ENCODE peak calls at places on chromosome 5, in five cellular contexts. One of them, this sample, is unnamed.
A peak's percentile ranks its signal among the peaks of the same experiment; 100 is the strongest.

GRCh38 chr5:139745121-139745799 is 50.3 kb upstream of the PSD2 start:
- DNase-seq in adrenal gland: peak; percentile 87
- DNase-seq in tibial nerve: peak; percentile 20
- DNase-seq in heart left ventricle: no peak
- DNase-seq in cardiac fibroblast: peak; percentile 82
- DNase-seq in this sample: peak; percentile 75

GRCh38 chr5:633521-633955 is 21.4 kb downstream of the CEP72 start:
- DNase-seq in adrenal gland: no peak
- DNase-seq in tibial nerve: no peak
- DNase-seq in heart left ventricle: no peak
- DNase-seq in cardiac fibroblast: peak; percentile 33
- DNase-seq in this sample: no peak

GRCh38 chr5:113232246-113232645 is 202.5 kb downstream of the TSSK1B start:
- DNase-seq in adrenal gland: no peak
- DNase-seq in tibial nerve: no peak
- DNase-seq in heart left ventricle: no peak
- DNase-seq in cardiac fibroblast: peak; percentile 72
- DNase-seq in this sample: no peak

GRCh38 chr5:112917453-112918005 is 4.5 kb downstream of the REEP5 start:
- DNase-seq in adrenal gland: no peak
- DNase-seq in tibial nerve: no peak
- DNase-seq in heart left ventricle: no peak
- DNase-seq in cardiac fibroblast: no peak
- DNase-seq in this sample: no peak

GRCh38 chr5:178465861-178466288 is 124.3 kb downstream of the COL23A1 start:
- DNase-seq in adrenal gland: no peak
- DNase-seq in tibial nerve: no peak
- DNase-seq in heart left ventricle: no peak
- DNase-seq in cardiac fibroblast: no peak
- DNase-seq in this sample: no peak

GRCh38 chr5:134138416-134139376 is 24.2 kb downstream of the TCF7 start:
- DNase-seq in adrenal gland: peak; percentile 9
- DNase-seq in tibial nerve: no peak
- DNase-seq in heart left ventricle: peak; percentile 9
- DNase-seq in cardiac fibroblast: peak; percentile 62
- DNase-seq in this sample: peak; percentile 21

GRCh38 chr5:1785984-1786383 is 13.7 kb downstream of the MRPL36 start:
- DNase-seq in adrenal gland: no peak
- DNase-seq in tibial nerve: no peak
- DNase-seq in heart left ventricle: no peak
- DNase-seq in cardiac fibroblast: no peak
- DNase-seq in this sample: no peak

GRCh38 chr5:157216395-157217142 is 35.9 kb downstream of the ITK start:
- DNase-seq in adrenal gland: no peak
- DNase-seq in tibial nerve: no peak
- DNase-seq in heart left ventricle: no peak
- DNase-seq in cardiac fibroblast: no peak
- DNase-seq in this sample: no peak

GRCh38 chr5:11878846-11879245 is 25.4 kb downstream of the CTNND2 start:
- DNase-seq in adrenal gland: no peak
- DNase-seq in tibial nerve: no peak
- DNase-seq in heart left ventricle: no peak
- DNase-seq in cardiac fibroblast: no peak
- DNase-seq in this sample: no peak

GRCh38 chr5:169939731-169940130 is 40.6 kb downstream of the INSYN2B start:
- DNase-seq in adrenal gland: no peak
- DNase-seq in tibial nerve: no peak
- DNase-seq in heart left ventricle: no peak
- DNase-seq in cardiac fibroblast: no peak
- DNase-seq in this sample: no peak

GRCh38 chr5:6435356-6435755 is 13.3 kb upstream of the UBE2QL1 start:
- DNase-seq in adrenal gland: no peak
- DNase-seq in tibial nerve: no peak
- DNase-seq in heart left ventricle: no peak
- DNase-seq in cardiac fibroblast: peak; percentile 9
- DNase-seq in this sample: no peak

GRCh38 chr5:111070272-111071134 is 1.0 kb upstream of the TSLP start:
- DNase-seq in adrenal gland: no peak
- DNase-seq in tibial nerve: no peak
- DNase-seq in heart left ventricle: no peak
- DNase-seq in cardiac fibroblast: peak; percentile 37
- DNase-seq in this sample: no peak

DNA sequence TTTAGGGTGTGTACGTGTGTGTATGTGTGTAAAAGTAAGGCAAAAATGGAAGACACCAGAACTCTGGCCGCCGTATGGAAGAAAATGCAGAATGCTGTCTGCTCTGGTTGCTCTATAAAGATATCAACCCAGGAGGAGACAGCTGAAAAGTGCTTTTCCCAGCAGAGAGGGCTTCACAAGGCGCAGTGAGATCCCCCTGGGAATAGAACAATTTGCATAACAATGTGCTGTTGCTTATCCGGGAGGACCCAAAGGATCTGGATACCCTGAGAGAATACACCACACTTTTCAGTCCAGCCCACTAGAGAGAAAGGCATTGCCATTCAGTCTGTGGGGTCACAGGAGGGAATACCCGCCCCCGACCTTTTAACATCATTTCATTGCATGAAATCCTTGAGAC is 230.6 kb downstream of the EBF1 start:
- DNase-seq in adrenal gland: no peak
- DNase-seq in tibial nerve: no peak
- DNase-seq in heart left ventricle: no peak
- DNase-seq in cardiac fibroblast: peak; percentile 18
- DNase-seq in this sample: no peak
- H3K4me3 ChIP-seq in adrenal gland: no peak overlapping the region
- H3K4me3 ChIP-seq in tibial nerve: no peak overlapping the region
- H3K4me3 ChIP-seq in heart left ventricle: no peak overlapping the region
- H3K4me3 ChIP-seq in cardiac fibroblast: no peak overlapping the region
- H3K4me3 ChIP-seq in this sample: no peak overlapping the region

DNA sequence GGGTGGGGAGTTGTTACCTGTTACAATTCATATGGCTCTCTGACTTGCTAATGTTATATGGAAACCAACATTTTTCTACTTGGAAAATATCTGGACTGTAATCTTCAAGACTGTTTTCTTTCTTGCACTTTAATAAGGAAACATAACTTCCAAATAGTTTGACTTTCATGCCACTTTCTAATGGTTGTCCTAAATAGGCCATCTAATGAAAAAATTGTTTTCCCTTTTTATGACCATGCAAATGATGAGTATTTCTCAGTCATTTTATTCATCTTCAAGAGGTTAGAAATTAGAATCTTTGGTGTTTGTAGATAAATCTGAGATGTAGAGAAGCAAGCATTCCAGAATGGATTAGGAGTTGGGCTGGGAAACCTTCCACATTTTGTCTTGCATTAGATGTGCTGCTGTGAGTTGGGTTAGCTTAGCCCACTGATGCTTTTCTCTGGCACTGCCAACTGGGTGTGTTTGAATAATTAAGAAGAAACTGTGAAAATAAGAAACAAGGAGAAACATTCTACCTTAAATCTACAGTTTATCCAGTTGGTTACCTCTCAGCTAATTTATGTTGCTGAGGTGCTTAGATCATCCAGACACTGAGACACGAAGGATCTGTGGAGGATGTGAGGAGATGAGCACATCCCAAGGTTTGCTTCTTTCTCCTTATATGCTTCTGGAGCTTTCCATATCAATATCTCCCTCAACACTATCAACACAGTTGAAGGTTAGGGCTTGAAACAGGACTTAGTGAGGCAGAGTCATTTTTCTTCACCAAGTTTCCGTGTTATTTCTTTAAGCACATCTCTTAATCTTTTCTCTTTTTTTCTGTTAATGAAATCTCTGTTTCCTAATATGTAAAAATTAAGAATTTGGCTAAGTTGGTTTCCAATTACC is 2.7 kb downstream of the RASGRF2 start:
- DNase-seq in adrenal gland: no peak
- DNase-seq in tibial nerve: no peak
- DNase-seq in heart left ventricle: no peak
- DNase-seq in cardiac fibroblast: no peak
- DNase-seq in this sample: no peak
- H3K4me3 ChIP-seq in adrenal gland: no peak overlapping the region
- H3K4me3 ChIP-seq in tibial nerve: no peak overlapping the region
- H3K4me3 ChIP-seq in heart left ventricle: peak overlapping the region; percentile 63
- H3K4me3 ChIP-seq in cardiac fibroblast: no peak overlapping the region
- H3K4me3 ChIP-seq in this sample: no peak overlapping the region

GRCh38 chr5:146529984-146530383 is 14.0 kb upstream of the GPR151 start:
- DNase-seq in adrenal gland: no peak
- DNase-seq in tibial nerve: no peak
- DNase-seq in heart left ventricle: no peak
- DNase-seq in cardiac fibroblast: no peak
- DNase-seq in this sample: no peak
- H3K4me3 ChIP-seq in adrenal gland: no peak overlapping the region
- H3K4me3 ChIP-seq in tibial nerve: no peak overlapping the region
- H3K4me3 ChIP-seq in heart left ventricle: no peak overlapping the region
- H3K4me3 ChIP-seq in cardiac fibroblast: no peak overlapping the region
- H3K4me3 ChIP-seq in this sample: no peak overlapping the region

DNA sequence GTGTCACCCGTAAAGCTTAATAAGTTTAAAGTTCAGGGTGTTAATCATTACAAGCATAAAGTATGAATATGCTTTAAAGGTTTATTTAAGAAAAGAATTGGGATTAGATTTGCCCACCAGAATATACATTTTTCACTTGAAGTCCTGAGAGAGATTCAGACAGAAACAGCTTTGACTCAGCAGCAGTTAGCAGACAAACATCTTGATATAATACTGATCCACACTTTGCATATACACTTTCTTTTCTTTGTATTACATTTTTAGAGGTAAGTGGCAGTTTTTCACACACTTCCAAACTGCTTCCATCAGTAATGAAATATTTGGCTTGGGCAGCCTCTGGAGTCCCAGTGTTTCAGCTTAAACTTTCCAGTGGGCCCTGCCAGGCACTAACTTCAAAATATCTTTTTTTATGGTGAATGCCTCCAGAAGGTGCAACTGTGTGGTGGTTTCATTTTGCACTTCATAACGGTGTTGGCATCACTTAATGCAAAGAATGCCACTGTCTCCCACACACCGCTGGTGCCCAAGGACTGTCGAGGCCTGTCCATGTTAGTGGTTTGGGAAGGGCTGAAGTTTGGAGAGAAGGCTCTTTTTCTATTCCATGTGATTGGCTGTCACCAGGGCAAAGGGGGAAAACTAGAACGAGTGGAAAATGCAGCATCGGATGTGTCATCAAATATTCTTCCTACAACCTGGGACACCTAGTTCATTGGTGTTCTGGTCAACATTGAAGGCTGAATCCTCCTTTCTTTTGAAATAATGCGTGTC is 53.0 kb downstream of the PIK3R1 start:
- DNase-seq in adrenal gland: no peak
- DNase-seq in tibial nerve: no peak
- DNase-seq in heart left ventricle: no peak
- DNase-seq in cardiac fibroblast: no peak
- DNase-seq in this sample: no peak
- H3K4me3 ChIP-seq in adrenal gland: no peak overlapping the region
- H3K4me3 ChIP-seq in tibial nerve: no peak overlapping the region
- H3K4me3 ChIP-seq in heart left ventricle: no peak overlapping the region
- H3K4me3 ChIP-seq in cardiac fibroblast: no peak overlapping the region
- H3K4me3 ChIP-seq in this sample: no peak overlapping the region

GRCh38 chr5:57396701-57397100 is 85.9 kb downstream of the ACTBL2 start:
- DNase-seq in adrenal gland: no peak
- DNase-seq in tibial nerve: no peak
- DNase-seq in heart left ventricle: no peak
- DNase-seq in cardiac fibroblast: no peak
- DNase-seq in this sample: no peak

GRCh38 chr5:57394421-57395210 is 88.0 kb downstream of the ACTBL2 start:
- DNase-seq in adrenal gland: no peak
- DNase-seq in tibial nerve: no peak
- DNase-seq in heart left ventricle: no peak
- DNase-seq in cardiac fibroblast: no peak
- DNase-seq in this sample: no peak
- H3K4me3 ChIP-seq in adrenal gland: no peak overlapping the region
- H3K4me3 ChIP-seq in tibial nerve: no peak overlapping the region
- H3K4me3 ChIP-seq in heart left ventricle: no peak overlapping the region
- H3K4me3 ChIP-seq in cardiac fibroblast: no peak overlapping the region
- H3K4me3 ChIP-seq in this sample: no peak overlapping the region

DNA sequence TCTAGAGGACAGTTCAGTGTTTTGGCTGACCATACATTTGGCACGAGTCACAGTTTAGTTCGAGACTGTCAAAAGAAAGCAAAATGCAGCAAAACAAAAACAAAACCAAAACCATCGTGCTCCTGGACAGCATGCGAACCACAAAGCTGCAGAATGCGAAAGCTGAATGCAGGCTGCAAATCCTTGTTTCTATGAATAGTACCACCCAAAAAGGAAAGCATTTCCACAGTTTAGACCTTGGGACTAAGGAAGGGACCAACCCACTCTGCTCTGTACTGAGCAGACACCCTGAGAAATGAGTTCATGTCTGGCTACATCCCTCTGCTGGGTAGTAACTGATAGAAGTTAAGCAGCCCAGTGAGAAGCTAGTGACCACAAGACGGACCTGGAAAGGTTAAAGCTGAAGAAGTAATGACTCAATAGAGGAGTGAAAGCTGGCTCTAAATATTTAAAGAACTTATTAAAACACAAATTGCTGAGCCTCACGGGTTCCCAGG is 3.9 kb downstream of the GCNT4 start:
- DNase-seq in adrenal gland: no peak
- DNase-seq in tibial nerve: no peak
- DNase-seq in heart left ventricle: no peak
- DNase-seq in cardiac fibroblast: peak; percentile 23
- DNase-seq in this sample: peak; percentile 45
- H3K4me3 ChIP-seq in adrenal gland: no peak overlapping the region
- H3K4me3 ChIP-seq in tibial nerve: no peak overlapping the region
- H3K4me3 ChIP-seq in heart left ventricle: no peak overlapping the region
- H3K4me3 ChIP-seq in cardiac fibroblast: no peak overlapping the region
- H3K4me3 ChIP-seq in this sample: peak overlapping the region; percentile 13

This sample was measured in AG09309.